ENCODE peak calls at places on chromosomes 11 and 22, in eight cellular contexts. P is NCI-H1092 treated with DMSO at 0.1 percent for 48 hours; A is small intestine; Y is activated naive CD8-positive, alpha-beta T cell treated with anti-CD3 and anti-CD28 coated beads, Interleukin-2, amount 50 U/mL, for 16 hours; D is SHP77; O is SK-MEL-5; L is activated effector memory CD4-positive, alpha-beta T cell treated with anti-CD3 and anti-CD28 coated beads, Interleukin-2, amount 50 U/mL, for 16 hours; K is colonic mucosa. U is an unnamed sample.

GRCh38 chr22:39524753-39525657 is 4.6 kb downstream of the ATF4 start:
- DNase-seq in L (no peak), A (no peak), O (no peak), Y (no peak), P (no peak), K (no peak), D (no peak), U (no peak)

GRCh38 chr11:76783901-76784813 is 1.0 kb downstream of the TSKU start:
- DNase-seq in P (no peak), O (peak), Y (no peak), A (peak), D (no peak), K (peak), L (no peak), U (peak)

GRCh38 chr22:43417555-43417954 is 5.7 kb downstream of the MPPED1 start:
- DNase-seq in O (no peak), D (no peak), A (no peak), Y (no peak), L (no peak), K (no peak), P (no peak), U (peak)

GRCh38 chr22:43889366-43890253 is 2.2 kb downstream of the PNPLA5 start:
- DNase-seq in P (no peak), O (peak), Y (no peak), D (peak), L (no peak), A (no peak), K (no peak), U (no peak)

GRCh38 chr11:981764-982163 is 54.8 kb downstream of the MUC6 start:
- DNase-seq in P (no peak), L (no peak), Y (no peak), A (no peak), D (no peak), K (no peak), O (no peak), U (peak)

GRCh38 chr22:23833911-23834317 is 4.9 kb downstream of the DERL3 start:
- DNase-seq in Y (no peak), K (no peak), O (no peak), P (no peak), A (no peak), D (no peak), L (peak), U (no peak)

GRCh38 chr22:26234267-26234666 is 65.0 kb downstream of the SEZ6L start:
- DNase-seq in K (no peak), L (no peak), A (no peak), Y (no peak), O (no peak), P (no peak), D (no peak), U (no peak)

GRCh38 chr11:128180446-128181089 is 406.8 kb downstream of the ETS1 start:
- DNase-seq in P (no peak), L (no peak), O (no peak), A (no peak), D (no peak), K (no peak), Y (no peak), U (peak)

GRCh38 chr22:17744430-17744829 is 29.8 kb downstream of the BID start:
- DNase-seq in D (no peak), L (no peak), K (no peak), A (no peak), Y (no peak), O (no peak), P (peak), U (no peak)

GRCh38 chr22:29108137-29108536 is 35.3 kb downstream of the KREMEN1 start:
- DNase-seq in A (no peak), L (no peak), P (no peak), Y (no peak), K (no peak), O (no peak), D (no peak), U (no peak)

GRCh38 chr11:35085766-35086165 is 53.2 kb upstream of the CD44 start:
- DNase-seq in O (no peak), L (no peak), K (no peak), A (no peak), D (no peak), Y (no peak), P (no peak), U (peak)

GRCh38 chr22:48433647-48434046 is 1394.0 kb downstream of the BRD1 start:
- DNase-seq in Y (no peak), K (no peak), D (no peak), L (peak), O (no peak), A (no peak), P (no peak), U (no peak)

GRCh38 chr11:95154514-95154913 is 64.9 kb downstream of the ENDOD1 start:
- DNase-seq in P (peak), K (peak), O (peak), Y (peak), L (peak), A (peak), D (peak), U (no peak)

GRCh38 chr11:74185695-74186094 is 14.6 kb downstream of the PPME1 start:
- DNase-seq in K (no peak), O (no peak), A (no peak), P (no peak), L (no peak), D (no peak), Y (no peak), U (no peak)

GRCh38 chr22:37416806-37417205 is 10.5 kb downstream of the ELFN2 start:
- DNase-seq in D (no peak), P (peak), O (no peak), K (no peak), L (no peak), A (no peak), Y (no peak), U (peak)

GRCh38 chr11:64572143-64572542 is 18.9 kb upstream of the SLC22A12 start:
- DNase-seq in A (no peak), P (no peak), L (peak), K (no peak), O (no peak), Y (no peak), D (no peak), U (no peak)

GRCh38 chr11:60844870-60845221 is 2.9 kb downstream of the CCDC86 start:
- DNase-seq in O (no peak), A (no peak), D (no peak), P (no peak), Y (no peak), L (no peak), K (no peak), U (no peak)

GRCh38 chr11:61103851-61104423 is 1.6 kb downstream of the CD5 start:
- DNase-seq in K (no peak), Y (no peak), D (no peak), A (no peak), O (no peak), P (no peak), L (peak), U (no peak)

GRCh38 chr22:30282616-30283046 is 6.7 kb downstream of the CASTOR1 start:
- DNase-seq in D (no peak), L (no peak), Y (no peak), P (no peak), O (no peak), K (no peak), A (no peak), U (peak)

GRCh38 chr11:125167292-125167953 is 2.9 kb downstream of the PKNOX2 start:
- DNase-seq in O (no peak), Y (no peak), P (no peak), L (no peak), A (no peak), D (no peak), K (no peak), U (no peak)

GRCh38 chr22:41364955-41365354 is 16.8 kb upstream of the TEF start:
- DNase-seq in L (no peak), Y (no peak), P (no peak), A (no peak), K (no peak), O (no peak), D (no peak), U (no peak)

GRCh38 chr11:65419773-65420481 is 2.7 kb upstream of the NEAT1 start:
- DNase-seq in O (peak), K (peak), Y (no peak), D (no peak), L (peak), P (no peak), A (peak), U (peak)

GRCh38 chr11:64381350-64381749 is 22.4 kb downstream of the RPS6KA4 start:
- DNase-seq in P (no peak), K (no peak), Y (no peak), L (no peak), D (no peak), O (no peak), A (no peak), U (no peak)

GRCh38 chr11:61885784-61886580 is 5.4 kb downstream of the FADS3 start:
- DNase-seq in Y (no peak), P (no peak), D (no peak), K (no peak), L (no peak), O (no peak), A (no peak), U (no peak)

GRCh38 chr11:13868710-13869403 is 93.7 kb upstream of the SPON1 start:
- DNase-seq in K (no peak), O (peak), P (no peak), L (no peak), A (no peak), D (no peak), Y (no peak), U (no peak)

GRCh38 chr11:86261328-86261727 is 16.8 kb downstream of the EED start:
- DNase-seq in O (no peak), Y (no peak), P (no peak), D (no peak), L (no peak), K (no peak), A (no peak), U (peak)

GRCh38 chr11:73414977-73415492 is 38.8 kb downstream of the RELT start:
- DNase-seq in K (no peak), D (no peak), Y (no peak), L (no peak), O (peak), P (no peak), A (no peak), U (no peak)

GRCh38 chr11:130648601-130649000 is 200.2 kb downstream of the ADAMTS15 start:
- DNase-seq in D (no peak), L (no peak), A (no peak), P (no peak), O (no peak), Y (no peak), K (no peak), U (peak)

GRCh38 chr11:88421530-88421929 is 84.0 kb upstream of the CTSC start:
- DNase-seq in L (peak), D (no peak), A (peak), O (no peak), K (peak), Y (peak), P (no peak), U (no peak)

GRCh38 chr22:26648011-26648497 is 9.3 kb upstream of the MIAT start:
- DNase-seq in D (peak), A (peak), P (peak), K (no peak), O (no peak), Y (no peak), L (peak), U (no peak)

GRCh38 chr22:27370281-27370680 is 431.3 kb downstream of the MN1 start:
- DNase-seq in O (peak), K (no peak), P (no peak), A (no peak), Y (no peak), L (no peak), D (no peak), U (no peak)

GRCh38 chr11:65952052-65952521 is 6.8 kb downstream of the TSGA10IP start:
- DNase-seq in D (no peak), P (no peak), L (no peak), O (no peak), A (no peak), K (no peak), Y (no peak), U (no peak)

U was measured in Right ventricle myocardium inferior.